ENCODE peak calls at places on chromosomes 11 and 22, in ten cellular contexts. U, P, C, L, T, Q, F, W, Z and O are unnamed samples.

GRCh38 chr11:131802416-131802815 is 432.0 kb downstream of the NTM start:
- DNase-seq in U (no peak), P (no peak), C (no peak), L (no peak), T (no peak), Q (no peak), F (no peak), W (no peak), Z (no peak), O (no peak)

GRCh38 chr11:133343951-133344350 is 188.3 kb downstream of the OPCML start:
- DNase-seq in U (peak), P (no peak), C (no peak), L (no peak), T (no peak), Q (no peak), F (no peak), W (no peak), Z (no peak), O (no peak)

GRCh38 chr11:117625237-117625636 is 171.8 kb downstream of the DSCAML1 start:
- DNase-seq in U (no peak), P (no peak), C (no peak), L (no peak), T (no peak), Q (no peak), F (no peak), W (no peak), Z (no peak), O (no peak)

GRCh38 chr11:112977620-112978212 is 16.5 kb downstream of the NCAM1 start:
- DNase-seq in U (peak), P (peak), C (peak), L (no peak), T (peak), Q (no peak), F (no peak), W (no peak), Z (no peak), O (no peak)

GRCh38 chr11:108984021-108984420 is 319.2 kb downstream of the DDX10 start:
- DNase-seq in U (no peak), P (no peak), C (no peak), L (no peak), T (no peak), Q (no peak), F (no peak), W (no peak), Z (no peak), O (no peak)

GRCh38 chr11:68843052-68843561 is 1.4 kb upstream of the CPT1A start:
- DNase-seq in U (no peak), P (peak), C (no peak), L (peak), T (no peak), Q (no peak), F (no peak), W (peak), Z (no peak), O (peak)

GRCh38 chr11:4664791-4665190 is 21.0 kb downstream of the OR51E1 start:
- DNase-seq in U (no peak), P (no peak), C (no peak), L (no peak), T (no peak), Q (no peak), F (no peak), W (no peak), Z (no peak), O (no peak)

GRCh38 chr11:69912911-69913451 is 93.8 kb upstream of the FGF3 start:
- DNase-seq in U (peak), P (no peak), C (peak), L (peak), T (no peak), Q (no peak), F (no peak), W (no peak), Z (no peak), O (no peak)

GRCh38 chr11:95849087-95849825 is 59.0 kb downstream of the CEP57 start:
- DNase-seq in U (peak), P (peak), C (no peak), L (peak), T (no peak), Q (peak), F (no peak), W (peak), Z (no peak), O (peak)

GRCh38 chr22:22576244-22576988 is 17.4 kb upstream of the PRAME start:
- DNase-seq in U (peak), P (no peak), C (no peak), L (peak), T (peak), Q (peak), F (no peak), W (peak), Z (no peak), O (peak)

DNA sequence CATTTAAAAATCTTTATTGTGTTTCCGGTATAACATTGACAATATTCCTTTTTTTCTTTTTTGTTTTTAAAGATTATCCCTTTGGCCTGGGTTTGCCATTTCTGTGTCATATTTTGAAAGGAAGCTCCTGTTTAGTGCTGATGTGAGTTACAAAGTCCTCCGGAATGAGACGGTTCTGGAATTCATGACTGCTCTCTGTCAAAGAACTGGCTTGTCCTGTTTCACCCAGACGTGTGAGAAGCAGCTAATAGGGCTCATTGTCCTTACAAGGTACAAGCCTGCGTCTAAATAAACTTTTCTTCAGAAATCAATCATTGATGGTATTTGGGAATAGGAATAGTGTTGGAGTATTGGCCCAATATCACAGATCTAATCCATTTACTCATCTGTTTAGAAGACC is 19.8 kb downstream of the PIWIL4 start:
- DNase-seq in U (peak), P (no peak), C (no peak), L (peak), T (no peak), Q (no peak), F (no peak), W (no peak), Z (no peak), O (no peak)
- TF ChIP-seq CTCF in U (no peak), P (no peak), C (no peak), L (no peak), T (no peak), Q (no peak), F (no peak), W (no peak), Z (no peak), O (no peak)

GRCh38 chr22:36855478-36855877 is 5.3 kb upstream of the NCF4 start:
- DNase-seq in U (no peak), P (no peak), C (no peak), L (no peak), T (no peak), Q (no peak), F (no peak), W (no peak), Z (no peak), O (no peak)

GRCh38 chr22:36850682-36851081 is 10.1 kb upstream of the NCF4 start:
- DNase-seq in U (no peak), P (no peak), C (no peak), L (no peak), T (no peak), Q (no peak), F (no peak), W (no peak), Z (no peak), O (no peak)

GRCh38 chr22:36852056-36852973 is 8.5 kb upstream of the NCF4 start:
- DNase-seq in U (no peak), P (no peak), C (no peak), L (no peak), T (no peak), Q (no peak), F (no peak), W (no peak), Z (no peak), O (no peak)

GRCh38 chr22:36856121-36856791 is 4.5 kb upstream of the NCF4 start:
- DNase-seq in U (peak), P (peak), C (peak), L (peak), T (peak), Q (peak), F (peak), W (peak), Z (peak), O (peak)

GRCh38 chr22:36853407-36854099 is 7.3 kb upstream of the NCF4 start:
- DNase-seq in U (peak), P (peak), C (peak), L (peak), T (peak), Q (peak), F (no peak), W (peak), Z (no peak), O (peak)
- TF ChIP-seq CTCF in U (peak), P (peak), C (peak), L (no peak), T (peak), Q (peak), F (peak), W (peak), Z (peak), O (peak)

GRCh38 chr11:103339485-103339857 is 230.2 kb downstream of the DYNC2H1 start:
- DNase-seq in U (no peak), P (no peak), C (no peak), L (no peak), T (no peak), Q (no peak), F (no peak), W (no peak), Z (no peak), O (no peak)

GRCh38 chr11:103338621-103339484 is 229.6 kb downstream of the DYNC2H1 start:
- DNase-seq in U (peak), P (no peak), C (no peak), L (peak), T (no peak), Q (peak), F (no peak), W (no peak), Z (no peak), O (no peak)
- TF ChIP-seq CTCF in U (peak), P (no peak), C (no peak), L (no peak), T (no peak), Q (peak), F (no peak), W (no peak), Z (no peak), O (no peak)

GRCh38 chr11:72456651-72457050 is 22.3 kb upstream of the CLPB start:
- DNase-seq in U (no peak), P (no peak), C (no peak), L (no peak), T (no peak), Q (no peak), F (no peak), W (no peak), Z (no peak), O (no peak)

GRCh38 chr11:72451836-72452376 is 17.6 kb upstream of the CLPB start:
- DNase-seq in U (no peak), P (no peak), C (no peak), L (no peak), T (no peak), Q (no peak), F (no peak), W (no peak), Z (no peak), O (no peak)

GRCh38 chr11:72460091-72460647 is 25.8 kb upstream of the CLPB start:
- DNase-seq in U (no peak), P (no peak), C (no peak), L (no peak), T (no peak), Q (no peak), F (no peak), W (no peak), Z (no peak), O (no peak)

GRCh38 chr11:72454791-72455190 is 20.5 kb upstream of the CLPB start:
- DNase-seq in U (no peak), P (no peak), C (no peak), L (no peak), T (no peak), Q (no peak), F (no peak), W (no peak), Z (no peak), O (no peak)
- TF ChIP-seq CTCF in U (no peak), P (no peak), C (no peak), L (no peak), T (no peak), Q (no peak), F (no peak), W (no peak), Z (no peak), O (no peak)

DNA sequence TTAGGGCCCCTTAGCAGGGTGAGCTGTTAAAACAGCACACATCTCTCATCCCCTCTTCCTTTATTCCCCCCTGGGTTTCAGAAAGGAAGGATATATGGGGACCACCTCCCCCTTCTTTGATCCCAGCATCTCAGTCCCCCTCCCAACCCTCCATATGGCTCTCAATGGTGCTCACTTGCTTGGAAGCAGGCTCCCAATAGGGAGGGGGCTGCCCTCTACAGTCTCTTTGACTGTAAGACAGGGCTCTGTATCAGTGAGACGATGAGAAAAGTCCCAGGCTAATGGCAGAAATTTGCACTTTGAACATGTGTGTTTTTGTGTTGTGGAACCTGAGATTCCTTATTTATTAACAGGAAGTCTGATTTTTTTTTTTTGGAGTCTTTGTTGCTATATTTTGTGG is 4.2 kb upstream of the CNTF start:
- DNase-seq in U (no peak), P (no peak), C (no peak), L (no peak), T (no peak), Q (no peak), F (no peak), W (no peak), Z (no peak), O (no peak)
- TF ChIP-seq CTCF in U (no peak), P (no peak), C (peak), L (no peak), T (no peak), Q (no peak), F (no peak), W (no peak), Z (no peak), O (peak)

GRCh38 chr11:76410771-76411423 is 29.8 kb downstream of the GVQW3 start:
- DNase-seq in U (no peak), P (no peak), C (no peak), L (no peak), T (no peak), Q (no peak), F (no peak), W (no peak), Z (no peak), O (no peak)
- TF ChIP-seq CTCF in U (no peak), P (no peak), C (no peak), L (no peak), T (no peak), Q (no peak), F (no peak), W (no peak), Z (no peak), O (no peak)